ENCODE peak calls at places on chromosomes 11 and 22, in four cellular contexts. N is astrocyte of the cerebellum, A is HCT116, T is psoas muscle. K is an unnamed sample.

GRCh38 chr11:69295995-69296889 is 2.3 kb downstream of the MYEOV start:
- DNase-seq in N (no peak), A (no peak), T (peak; percentile 83), K (peak; percentile 52)

GRCh38 chr11:7869467-7869866 is 61.6 kb downstream of the OR10A6 start:
- DNase-seq in N (peak; percentile 11), A (no peak), T (no peak), K (no peak)

GRCh38 chr11:45651156-45651555 is 14.3 kb downstream of the CHST1 start:
- DNase-seq in N (no peak), A (no peak), T (no peak), K (no peak)

GRCh38 chr11:69580529-69580928 is 60.4 kb upstream of the CCND1 start:
- DNase-seq in N (no peak), A (no peak), T (no peak), K (no peak)

GRCh38 chr22:38724926-38725571 is 19.3 kb downstream of the GTPBP1 start:
- DNase-seq in N (no peak), A (no peak), T (peak; percentile 23), K (peak; percentile 34)

GRCh38 chr11:75430692-75431532 is 2.1 kb downstream of the KLHL35 start:
- DNase-seq in N (no peak), A (no peak), T (peak; percentile 39), K (no peak)

GRCh38 chr11:122207921-122208764 is 92.1 kb upstream of the BLID start:
- DNase-seq in N (no peak), A (no peak), T (no peak), K (no peak)

GRCh38 chr11:103749158-103749557 is 287.3 kb upstream of the DDI1 start:
- DNase-seq in N (no peak), A (no peak), T (no peak), K (no peak)

GRCh38 chr22:22878801-22879674 is 8.6 kb upstream of the IGLL5 start:
- DNase-seq in N (no peak), A (no peak), T (no peak), K (no peak)

GRCh38 chr11:76955459-76956114 is 78.6 kb upstream of the B3GNT6 start:
- DNase-seq in N (no peak), A (no peak), T (no peak), K (no peak)

GRCh38 chr11:85918910-85919794 is 64.0 kb downstream of the CCDC83 start:
- DNase-seq in N (no peak), A (no peak), T (no peak), K (no peak)

GRCh38 chr11:109968299-109968698 is 124.9 kb upstream of the ZC3H12C start:
- DNase-seq in N (no peak), A (no peak), T (no peak), K (no peak)

GRCh38 chr11:8691601-8692000 is 9.0 kb downstream of the RPL27A start:
- DNase-seq in N (no peak), A (no peak), T (no peak), K (no peak)

GRCh38 chr11:65898656-65899355 is 1.4 kb downstream of the FOSL1 start:
- DNase-seq in N (no peak), A (no peak), T (no peak), K (no peak)

GRCh38 chr22:19819911-19820879 is 34.5 kb downstream of the GNB1L start:
- DNase-seq in N (no peak), A (no peak), T (no peak), K (no peak)

GRCh38 chr11:1889941-1890855 is 1.5 kb downstream of the PRR33 start:
- DNase-seq in N (no peak), A (no peak), T (no peak), K (no peak)

GRCh38 chr22:37749831-37750595 is 53.2 kb downstream of the TRIOBP start:
- DNase-seq in N (no peak), A (no peak), T (no peak), K (no peak)

GRCh38 chr22:36578619-36579018 is 49.7 kb upstream of the EIF3D start:
- DNase-seq in N (no peak), A (no peak), T (no peak), K (no peak)

GRCh38 chr22:39092111-39092867 is 4.8 kb upstream of the APOBEC3H start:
- DNase-seq in N (no peak), A (no peak), T (peak; percentile 23), K (no peak)

GRCh38 chr11:44885919-44886318 is 64.8 kb downstream of the TP53I11 start:
- DNase-seq in N (no peak), A (no peak), T (no peak), K (no peak)

GRCh38 chr11:94895451-94895850 is 77.9 kb downstream of the CWC15 start:
- DNase-seq in N (peak; percentile 39), A (no peak), T (no peak), K (no peak)

GRCh38 chr22:35335468-35335867 is 35.8 kb downstream of the TOM1 start:
- DNase-seq in N (no peak), A (no peak), T (no peak), K (no peak)

GRCh38 chr22:35335936-35336781 is 36.5 kb downstream of the TOM1 start:
- DNase-seq in N (no peak), A (no peak), T (no peak), K (no peak)

GRCh38 chr22:35334010-35334409 is 34.3 kb downstream of the TOM1 start:
- DNase-seq in N (no peak), A (no peak), T (no peak), K (no peak)

GRCh38 chr22:35341090-35341874 is 39.6 kb upstream of the HMOX1 start:
- DNase-seq in N (no peak), A (no peak), T (no peak), K (no peak)

GRCh38 chr22:35337932-35338331 is 38.2 kb downstream of the TOM1 start:
- DNase-seq in N (no peak), A (no peak), T (no peak), K (no peak)
- TF ChIP-seq CTCF in N (no peak), A (peak; percentile 31), T (no peak), K (no peak)

GRCh38 chr11:12876340-12876739 is 132.8 kb upstream of the RASSF10 start:
- DNase-seq in N (no peak), A (no peak), T (no peak), K (no peak)

GRCh38 chr11:12884751-12885318 is 124.3 kb upstream of the RASSF10 start:
- DNase-seq in N (no peak), A (no peak), T (no peak), K (no peak)

GRCh38 chr11:12876988-12877387 is 132.1 kb upstream of the RASSF10 start:
- DNase-seq in N (no peak), A (no peak), T (no peak), K (no peak)

GRCh38 chr11:12882670-12883069 is 126.4 kb upstream of the RASSF10 start:
- DNase-seq in N (no peak), A (no peak), T (no peak), K (no peak)

GRCh38 chr11:12880327-12880726 is 128.8 kb upstream of the RASSF10 start:
- DNase-seq in N (no peak), A (no peak), T (no peak), K (no peak)
- TF ChIP-seq CTCF in N (no peak), A (no peak), T (no peak), K (no peak)

DNA sequence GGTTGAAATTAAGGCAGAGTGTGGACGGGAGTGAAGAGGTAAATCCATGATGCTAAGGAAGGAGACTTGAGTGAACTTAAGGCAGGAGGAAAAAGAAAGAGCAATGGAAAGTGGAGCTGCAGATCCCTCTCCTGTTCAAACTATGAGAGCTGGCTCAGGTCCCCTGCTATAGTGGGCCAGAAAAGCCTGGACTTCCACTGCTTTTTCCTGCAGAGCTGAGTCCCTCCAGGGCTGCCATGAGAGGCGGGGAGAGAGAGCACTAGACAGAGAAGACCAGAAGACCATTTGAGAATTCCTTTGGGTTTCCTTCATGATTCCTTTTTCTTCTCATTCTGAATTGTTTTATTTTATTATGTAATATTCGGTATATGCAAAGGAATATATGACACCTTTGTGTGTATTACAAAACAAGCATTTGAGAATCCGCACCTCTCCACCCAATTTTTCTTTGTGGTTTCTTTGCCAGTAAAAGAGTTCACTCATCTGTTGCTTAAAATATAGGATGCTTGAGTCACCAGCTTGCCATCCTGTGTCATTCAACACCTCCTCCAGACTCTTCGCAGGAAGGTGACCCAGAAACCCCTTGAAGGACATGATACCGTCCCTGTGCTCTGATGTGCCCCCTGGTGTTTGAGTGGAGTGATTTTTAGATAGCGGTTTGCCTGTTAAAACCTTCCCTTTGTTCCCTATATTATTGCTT is 24.4 kb downstream of the SREBF2 start:
- DNase-seq in N (peak; percentile 11), A (peak; percentile 65), T (no peak), K (peak; percentile 72)
- TF ChIP-seq CTCF in N (peak; percentile 63), A (peak; percentile 86), T (peak; percentile 53), K (peak; percentile 68)

GRCh38 chr11:30049214-30049613 is 32.4 kb upstream of the KCNA4 start:
- DNase-seq in N (no peak), A (no peak), T (no peak), K (no peak)

GRCh38 chr11:30041171-30041570 is 24.3 kb upstream of the KCNA4 start:
- DNase-seq in N (no peak), A (no peak), T (no peak), K (no peak)

GRCh38 chr11:30046211-30046945 is 29.5 kb upstream of the KCNA4 start:
- DNase-seq in N (no peak), A (no peak), T (no peak), K (no peak)

GRCh38 chr11:30045144-30045543 is 28.3 kb upstream of the KCNA4 start:
- DNase-seq in N (no peak), A (no peak), T (no peak), K (no peak)
- TF ChIP-seq CTCF in N (no peak), A (no peak), T (no peak), K (no peak)

DNA sequence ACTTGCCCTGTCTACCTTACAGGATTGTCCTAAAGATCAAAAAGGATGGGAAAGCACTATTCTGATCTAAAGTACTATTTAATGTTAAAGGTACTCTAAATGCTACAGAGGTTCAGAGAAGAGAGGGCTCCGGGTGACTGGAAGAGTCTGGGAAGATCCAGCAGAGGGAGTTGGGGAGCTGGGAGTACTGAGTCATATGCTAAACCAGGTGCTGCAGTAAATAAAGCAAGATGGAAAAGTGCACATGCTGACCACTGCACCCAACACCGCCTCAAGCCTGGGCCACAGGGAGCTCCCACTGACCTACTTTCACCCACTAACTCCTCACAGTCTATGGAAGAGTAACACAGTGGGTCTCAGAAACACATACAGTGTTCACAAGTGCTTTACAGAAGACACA is 49.3 kb downstream of the WT1 start:
- DNase-seq in N (peak; percentile 19), A (peak; percentile 38), T (no peak), K (peak; percentile 41)
- TF ChIP-seq CTCF in N (peak; percentile 71), A (peak; percentile 67), T (no peak), K (peak; percentile 32)

GRCh38 chr22:24140357-24140756 is 40.9 kb upstream of the SUSD2 start:
- DNase-seq in N (no peak), A (no peak), T (no peak), K (no peak)
- TF ChIP-seq CTCF in N (no peak), A (no peak), T (no peak), K (no peak)

GRCh38 chr11:47443028-47443700 is 5.8 kb downstream of the RAPSN start:
- DNase-seq in N (no peak), A (no peak), T (no peak), K (no peak)
- TF ChIP-seq CTCF in N (peak; percentile 8), A (peak; percentile 28), T (no peak), K (no peak)

K was measured in Calu3.